ENCODE peak calls at places on chromosome 3, in four cellular contexts. One of them, this sample, is unnamed.

GRCh38 chr3:196517919-196518318 is 2.8 kb upstream of the SMCO1 start:
- DNase-seq in SW480: no peak
- DNase-seq in stromal cell of bone marrow: no peak
- DNase-seq in fibroblast of lung: no peak
- DNase-seq in this sample: peak; percentile 52

GRCh38 chr3:143287403-143287802 is 167.8 kb downstream of the CHST2 start:
- DNase-seq in SW480: no peak
- DNase-seq in stromal cell of bone marrow: no peak
- DNase-seq in fibroblast of lung: no peak
- DNase-seq in this sample: no peak

GRCh38 chr3:113744941-113745272 is 1.1 kb downstream of the NAA50 start:
- DNase-seq in SW480: no peak
- DNase-seq in stromal cell of bone marrow: no peak
- DNase-seq in fibroblast of lung: peak; percentile 42
- DNase-seq in this sample: no peak

GRCh38 chr3:14587733-14588360 is 47.7 kb upstream of the GRIP2 start:
- DNase-seq in SW480: peak; percentile 30
- DNase-seq in stromal cell of bone marrow: peak; percentile 16
- DNase-seq in fibroblast of lung: peak; percentile 33
- DNase-seq in this sample: peak; percentile 3

GRCh38 chr3:104526901-104527401 is 839.8 kb upstream of the ALCAM start:
- DNase-seq in SW480: no peak
- DNase-seq in stromal cell of bone marrow: no peak
- DNase-seq in fibroblast of lung: no peak
- DNase-seq in this sample: no peak

GRCh38 chr3:168095611-168096209 is at the start of gene GOLIM4:
- DNase-seq in SW480: peak; percentile 98
- DNase-seq in stromal cell of bone marrow: peak; percentile 96
- DNase-seq in fibroblast of lung: peak; percentile 98
- DNase-seq in this sample: peak; percentile 96

GRCh38 chr3:58429657-58430056 is 4.0 kb downstream of the PDHB start:
- DNase-seq in SW480: no peak
- DNase-seq in stromal cell of bone marrow: no peak
- DNase-seq in fibroblast of lung: no peak
- DNase-seq in this sample: no peak

GRCh38 chr3:194205675-194206133 is 69.8 kb downstream of the HES1 start:
- DNase-seq in SW480: peak; percentile 41
- DNase-seq in stromal cell of bone marrow: no peak
- DNase-seq in fibroblast of lung: no peak
- DNase-seq in this sample: peak; percentile 86

GRCh38 chr3:138850151-138850550 is 15.4 kb upstream of the PIK3CB start:
- DNase-seq in SW480: no peak
- DNase-seq in stromal cell of bone marrow: no peak
- DNase-seq in fibroblast of lung: peak; percentile 45
- DNase-seq in this sample: no peak

GRCh38 chr3:4656059-4656458 is 162.9 kb downstream of the ITPR1 start:
- DNase-seq in SW480: peak; percentile 64
- DNase-seq in stromal cell of bone marrow: peak; percentile 65
- DNase-seq in fibroblast of lung: peak; percentile 70
- DNase-seq in this sample: peak; percentile 69

GRCh38 chr3:41131224-41131623 is 68.1 kb upstream of the CTNNB1 start:
- DNase-seq in SW480: no peak
- DNase-seq in stromal cell of bone marrow: no peak
- DNase-seq in fibroblast of lung: no peak
- DNase-seq in this sample: no peak

GRCh38 chr3:187130346-187131066 is 8.8 kb downstream of the RPL39L start:
- DNase-seq in SW480: peak; percentile 30
- DNase-seq in stromal cell of bone marrow: no peak
- DNase-seq in fibroblast of lung: peak; percentile 68
- DNase-seq in this sample: peak; percentile 61

GRCh38 chr3:178308696-178309278 is 227.4 kb upstream of the KCNMB2 start:
- DNase-seq in SW480: no peak
- DNase-seq in stromal cell of bone marrow: no peak
- DNase-seq in fibroblast of lung: no peak
- DNase-seq in this sample: no peak

GRCh38 chr3:58048301-58048700 is 40.1 kb downstream of the FLNB start:
- DNase-seq in SW480: no peak
- DNase-seq in stromal cell of bone marrow: no peak
- DNase-seq in fibroblast of lung: no peak
- DNase-seq in this sample: peak; percentile 1

This sample was measured in DMS53.